ENCODE peak calls at places on chromosome 21, in five cellular contexts. W is HepG2, T is K562, J is SK-N-SH, U is GM12878. S is an unnamed sample.

GRCh38 chr21:38306833-38307232 is 50.0 kb downstream of the KCNJ15 start:
- DNase-seq in W (no peak), T (no peak), J (no peak), U (no peak), S (no peak)

GRCh38 chr21:37915941-37916794 is at the start of gene KCNJ6:
- DNase-seq in W (no peak), T (peak), J (peak), U (no peak), S (no peak)

GRCh38 chr21:22758478-22758877 is 1760.3 kb downstream of the NCAM2 start:
- DNase-seq in W (no peak), T (no peak), J (no peak), U (no peak), S (no peak)

GRCh38 chr21:25369524-25370300 is 237.6 kb downstream of the MRPL39 start:
- DNase-seq in W (no peak), T (no peak), J (no peak), U (no peak), S (no peak)

GRCh38 chr21:16811011-16811410 is 701.8 kb upstream of the CXADR start:
- DNase-seq in W (no peak), T (no peak), J (no peak), U (no peak), S (no peak)

GRCh38 chr21:26116456-26117011 is 54.0 kb downstream of the APP start:
- DNase-seq in W (peak), T (no peak), J (peak), U (no peak), S (no peak)

GRCh38 chr21:46065215-46065992 is 32.5 kb upstream of the COL6A2 start:
- DNase-seq in W (no peak), T (no peak), J (no peak), U (no peak), S (no peak)

GRCh38 chr21:37367758-37368535 is 1.4 kb downstream of the DYRK1A start:
- DNase-seq in W (no peak), T (peak), J (peak), U (no peak), S (no peak)

GRCh38 chr21:46116846-46117585 is 19.1 kb downstream of the COL6A2 start:
- DNase-seq in W (no peak), T (no peak), J (peak), U (no peak), S (no peak)

GRCh38 chr21:19236209-19236608 is 832.6 kb upstream of the TMPRSS15 start:
- DNase-seq in W (no peak), T (no peak), J (no peak), U (no peak), S (no peak)

GRCh38 chr21:46096997-46097825 is 701 bp upstream of the COL6A2 start:
- DNase-seq in W (no peak), T (peak), J (no peak), U (no peak), S (no peak)

GRCh38 chr21:46001821-46002681 is 20.5 kb downstream of the COL6A1 start:
- DNase-seq in W (no peak), T (no peak), J (peak), U (no peak), S (no peak)

GRCh38 chr21:18608226-18608625 is 204.6 kb upstream of the TMPRSS15 start:
- DNase-seq in W (no peak), T (no peak), J (no peak), U (no peak), S (no peak)

GRCh38 chr21:46118305-46118870 is 20.5 kb downstream of the COL6A2 start:
- DNase-seq in W (no peak), T (no peak), J (peak), U (no peak), S (no peak)

GRCh38 chr21:24023936-24024335 is 1583.3 kb downstream of the MRPL39 start:
- DNase-seq in W (no peak), T (no peak), J (peak), U (no peak), S (no peak)

GRCh38 chr21:33135925-33136324 is 66.0 kb downstream of the OLIG1 start:
- DNase-seq in W (no peak), T (no peak), J (no peak), U (no peak), S (no peak)

GRCh38 chr21:44375281-44375651 is 21.8 kb downstream of the TRPM2 start:
- DNase-seq in W (no peak), T (no peak), J (no peak), U (no peak), S (no peak)
- TF ChIP-seq POLR2AphosphoS5 in W (no peak), T (no peak), J (no peak), U (no peak), S (peak)

DNA sequence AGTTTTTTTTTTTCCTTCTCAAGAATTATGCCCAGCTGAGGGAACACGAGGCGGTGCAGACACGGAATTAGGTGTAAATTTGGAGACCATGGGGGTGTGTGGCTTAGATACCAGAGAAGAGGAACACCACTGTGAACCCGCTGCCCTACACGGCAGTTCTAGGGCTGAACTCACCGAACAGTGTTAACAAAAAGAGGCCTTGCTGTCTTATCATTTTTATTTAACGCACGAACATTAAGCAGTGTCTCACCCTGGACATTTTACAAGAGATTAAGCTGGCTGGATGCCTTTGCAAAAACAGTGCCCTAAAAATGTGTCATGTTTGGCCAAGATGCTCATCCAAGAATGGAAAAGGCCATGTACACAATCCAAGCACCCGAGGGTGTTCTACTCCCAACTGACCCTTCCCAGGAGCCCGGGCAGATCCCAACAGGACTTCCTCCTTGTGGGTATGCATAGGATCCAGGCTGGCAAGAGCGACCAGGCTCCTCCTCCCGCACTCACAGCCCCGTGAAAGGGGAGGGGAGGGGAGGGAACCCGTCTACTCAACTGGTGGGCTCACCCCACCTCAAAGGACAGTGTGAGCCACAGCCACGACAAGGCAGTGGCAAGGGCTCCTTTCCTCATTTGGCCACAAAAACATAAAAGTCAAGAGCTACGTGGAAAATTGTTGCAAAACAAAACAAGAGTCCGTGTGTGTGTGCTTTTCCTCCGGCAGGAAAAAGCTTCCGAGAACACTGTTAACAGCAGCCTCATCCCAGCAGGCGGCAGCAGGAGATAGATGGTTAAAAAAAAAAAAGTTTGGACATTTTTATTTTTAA is 20.3 kb downstream of the C2CD2 start:
- DNase-seq in W (no peak), T (no peak), J (peak), U (no peak), S (no peak)
- TF ChIP-seq GABPA in W (no peak), T (no peak), J (no peak), U (no peak), S (no peak)

GRCh38 chr21:15638856-15639549 is 90.8 kb upstream of the USP25 start:
- DNase-seq in W (peak), T (no peak), J (no peak), U (no peak), S (no peak)
- TF ChIP-seq REST in W (no peak), T (no peak), J (no peak), U (no peak), S (no peak)

DNA sequence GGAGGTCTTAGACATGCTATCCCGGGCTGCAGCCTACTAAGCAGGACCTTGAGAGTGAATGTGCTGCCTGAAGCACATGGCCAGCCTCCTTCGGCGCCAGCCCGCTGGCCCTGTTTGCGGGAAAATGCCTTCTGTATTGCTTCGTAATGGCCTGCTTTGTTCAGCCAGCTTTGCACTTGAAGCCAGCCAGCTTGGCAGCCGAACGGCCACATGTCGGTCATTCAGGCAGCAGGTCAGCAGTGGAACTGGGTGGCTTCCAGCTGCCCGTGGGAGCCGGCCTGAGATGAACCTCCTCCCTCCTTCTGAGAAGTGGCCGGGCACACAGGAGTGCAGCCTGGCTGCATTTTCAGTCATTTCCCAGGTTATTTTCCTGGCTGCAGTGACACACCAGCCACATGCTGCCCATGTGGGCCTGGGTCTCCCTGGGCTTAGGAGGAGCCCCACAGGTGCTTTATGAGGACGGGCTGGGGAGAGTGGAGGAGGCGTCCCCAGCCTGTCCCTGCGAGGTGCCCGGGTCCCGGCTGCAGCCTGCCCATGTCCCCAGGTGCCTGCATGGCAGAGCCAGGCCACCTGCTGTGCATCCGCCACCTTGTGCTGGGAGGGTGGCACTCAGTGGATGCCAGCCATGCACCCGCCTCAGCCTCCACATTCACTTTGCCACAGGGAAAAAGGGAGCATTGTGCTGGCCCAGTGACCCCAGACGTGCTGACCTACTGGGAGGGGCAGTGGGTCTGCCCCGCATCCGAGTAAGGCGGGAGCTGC is 103.5 kb downstream of the SIK1 start:
- DNase-seq in W (no peak), T (no peak), J (no peak), U (no peak), S (no peak)
- TF ChIP-seq POLR2AphosphoS5 in W (no peak), T (no peak), J (no peak), U (no peak), S (no peak)

DNA sequence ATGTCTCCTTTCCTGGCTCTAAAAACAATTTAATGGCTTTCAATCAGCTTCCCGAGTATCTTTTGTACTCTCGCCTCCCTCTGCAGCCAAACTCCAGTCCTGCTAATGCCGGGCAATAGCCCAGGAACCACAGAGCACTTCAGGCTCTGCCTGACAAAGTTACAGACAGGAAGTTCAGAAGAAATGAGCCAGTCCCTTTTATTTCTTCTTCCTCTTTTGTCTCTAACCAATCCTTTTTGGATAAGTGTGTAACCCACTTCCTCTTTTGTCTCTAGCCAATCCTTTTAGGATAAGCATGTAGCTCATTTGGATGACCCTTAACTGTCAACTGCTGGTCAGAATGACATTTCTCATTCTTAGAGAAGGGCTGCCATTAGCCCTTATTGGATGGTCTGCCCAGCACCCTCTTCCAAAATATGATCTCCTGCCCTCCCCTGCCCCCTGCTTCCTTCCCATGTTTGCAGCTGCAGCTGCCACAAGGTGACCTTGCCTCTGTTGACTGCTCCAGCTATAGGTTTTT is 6.4 kb upstream of the DOP1B start:
- DNase-seq in W (no peak), T (no peak), J (no peak), U (peak), S (peak)
- TF ChIP-seq GABPA in W (no peak), T (peak), J (no peak), U (peak), S (no peak)

GRCh38 chr21:30044447-30045064 is 104.8 kb upstream of the GRIK1 start:
- DNase-seq in W (peak), T (peak), J (peak), U (no peak), S (no peak)
- TF ChIP-seq REST in W (no peak), T (no peak), J (no peak), U (no peak), S (no peak)

DNA sequence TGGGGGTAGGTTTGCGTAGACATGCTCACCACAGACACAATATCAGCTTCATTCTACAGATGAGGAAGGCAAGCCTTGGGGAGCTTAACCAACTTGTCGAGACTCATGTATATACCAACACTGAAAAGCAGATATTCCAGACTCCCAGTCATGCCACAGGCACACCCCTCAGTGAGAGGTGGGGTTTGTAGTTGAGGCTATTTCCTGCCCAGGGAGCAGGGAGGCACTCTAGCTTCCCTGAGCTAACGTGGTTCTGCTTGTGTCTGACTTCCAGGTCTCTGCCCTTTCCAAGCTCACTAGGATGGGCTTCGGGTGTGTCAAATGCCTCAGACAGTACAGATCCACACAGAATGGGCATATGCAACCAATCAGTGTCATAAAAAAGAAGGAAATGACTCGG is 122.3 kb upstream of the RUNX1 start:
- DNase-seq in W (no peak), T (no peak), J (no peak), U (no peak), S (no peak)
- TF ChIP-seq POLR2AphosphoS5 in W (no peak), T (no peak), J (no peak), U (no peak), S (no peak)

DNA sequence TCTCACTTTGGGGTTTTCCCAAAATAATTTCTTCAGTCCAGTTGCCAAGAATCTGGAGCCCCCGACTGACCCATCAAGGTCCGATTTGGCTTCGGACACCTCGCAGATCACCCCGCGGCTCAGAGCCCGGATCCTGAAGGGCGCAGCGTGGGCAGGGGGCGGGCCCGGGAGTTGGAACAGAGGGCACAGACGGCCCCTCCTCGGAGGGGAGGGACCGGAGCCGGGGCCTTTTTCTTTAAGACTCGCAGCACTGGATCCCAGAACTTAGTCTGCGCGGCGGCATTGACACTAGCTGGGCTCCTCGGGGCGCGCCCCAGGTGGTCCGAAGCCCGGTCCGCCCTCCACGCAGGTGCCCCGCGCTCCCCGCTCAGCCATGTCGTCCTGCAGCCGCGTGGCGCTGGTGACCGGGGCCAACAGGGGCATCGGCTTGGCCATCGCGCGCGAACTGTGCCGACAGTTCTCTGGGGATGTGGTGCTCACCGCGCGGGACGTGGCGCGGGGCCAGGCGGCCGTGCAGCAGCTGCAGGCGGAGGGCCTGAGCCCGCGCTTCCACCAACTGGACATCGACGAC is at the start of gene CBR3:
- DNase-seq in W (no peak), T (no peak), J (peak), U (no peak), S (no peak)
- TF ChIP-seq GABPA in W (no peak), T (no peak), J (no peak), U (no peak), S (no peak)

DNA sequence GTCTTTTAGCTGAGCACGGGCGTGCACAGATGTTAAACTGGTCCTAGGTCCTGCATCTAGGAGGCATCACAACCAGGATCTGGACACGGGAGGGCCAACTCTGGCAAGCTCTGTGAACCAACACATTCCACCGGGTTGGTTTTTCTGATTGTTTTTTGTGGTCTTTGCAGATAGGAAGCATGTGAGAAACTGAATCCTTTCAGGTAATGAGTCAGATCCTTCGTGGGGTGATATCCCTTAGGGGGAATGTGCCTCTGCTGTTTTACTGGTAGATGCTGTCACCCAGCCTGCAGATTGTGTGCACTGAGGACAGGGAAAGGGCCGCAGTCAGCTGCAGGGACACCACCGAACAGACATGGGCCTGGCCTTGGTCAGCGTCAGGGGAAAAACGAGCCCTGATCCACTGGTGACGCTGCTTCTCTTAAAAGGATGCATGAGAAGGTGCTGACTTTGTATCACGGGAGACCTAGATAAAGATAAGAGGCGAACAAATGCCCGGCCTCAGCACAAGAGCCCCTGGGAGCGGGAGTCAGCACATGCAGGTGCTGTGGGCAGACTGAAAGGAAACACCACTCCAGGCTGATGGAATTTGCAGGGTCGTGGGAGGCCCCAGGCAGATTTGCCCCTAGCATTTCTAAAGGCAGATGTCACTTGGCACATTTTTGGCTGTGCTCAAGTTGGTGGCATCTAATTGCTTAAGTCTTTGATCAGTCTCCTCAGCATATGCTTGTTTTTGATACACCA is 51.1 kb downstream of the DOP1B start:
- DNase-seq in W (no peak), T (no peak), J (no peak), U (no peak), S (no peak)
- TF ChIP-seq REST in W (no peak), T (no peak), J (no peak), U (no peak), S (no peak)